ENCODE peak calls at places on chromosomes 7 and 10, in four cellular contexts. V is K562, G is HepG2, C is GM12878. M is an unnamed sample.

GRCh38 chr7:153772966-153773365 is 279.2 kb upstream of the DPP6 start:
- DNase-seq in G (no peak), V (no peak), C (no peak), M (no peak)

GRCh38 chr10:65294329-65294728 is 1631.5 kb upstream of the LRRTM3 start:
- DNase-seq in V (no peak), G (no peak), C (no peak), M (no peak)

GRCh38 chr10:113302062-113302461 is 250.8 kb upstream of the HABP2 start:
- DNase-seq in G (no peak), C (no peak), V (no peak), M (no peak)

GRCh38 chr7:134726581-134726980 is 52.9 kb upstream of the CALD1 start:
- DNase-seq in V (no peak), G (no peak), C (no peak), M (no peak)

GRCh38 chr7:17408245-17408903 is 109.9 kb downstream of the AHR start:
- DNase-seq in C (no peak), V (no peak), G (peak), M (no peak)

GRCh38 chr7:28686418-28686800 is 271.7 kb downstream of the TRIL start:
- DNase-seq in C (no peak), V (no peak), G (no peak), M (no peak)

GRCh38 chr10:21355591-21356011 is 169.9 kb downstream of the SKIDA1 start:
- DNase-seq in C (no peak), G (no peak), V (no peak), M (no peak)

GRCh38 chr7:98287486-98287959 is 6.0 kb downstream of the BRI3 start:
- DNase-seq in G (peak), C (no peak), V (no peak), M (peak)

GRCh38 chr7:43456200-43456599 is 126.7 kb upstream of the STK17A start:
- DNase-seq in G (peak), C (no peak), V (peak), M (no peak)

DNA sequence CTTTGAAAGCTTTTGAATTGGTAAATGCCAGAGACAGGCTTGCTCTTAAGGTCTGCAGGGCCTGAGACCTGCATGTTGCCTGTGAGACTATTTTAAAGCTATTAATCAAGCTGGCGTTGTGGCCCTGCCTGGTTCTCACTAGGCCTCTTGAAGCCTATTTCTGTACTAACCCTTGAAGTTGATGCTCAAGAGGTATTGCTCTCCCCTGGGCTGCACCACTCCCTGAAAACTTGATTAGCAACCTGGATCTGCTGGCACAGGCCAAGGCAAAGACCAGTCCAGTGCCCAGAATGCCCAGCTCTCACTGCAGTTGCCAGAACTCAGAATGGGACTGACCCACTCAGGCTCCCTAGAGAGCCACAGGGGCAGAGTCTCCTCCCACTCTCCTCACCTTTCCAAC is 220.0 kb upstream of the MEOX2 start:
- DNase-seq in V (no peak), G (no peak), C (no peak), M (no peak)
- TF ChIP-seq KDM1A in V (no peak), G (no peak), C (no peak), M (no peak)

DNA sequence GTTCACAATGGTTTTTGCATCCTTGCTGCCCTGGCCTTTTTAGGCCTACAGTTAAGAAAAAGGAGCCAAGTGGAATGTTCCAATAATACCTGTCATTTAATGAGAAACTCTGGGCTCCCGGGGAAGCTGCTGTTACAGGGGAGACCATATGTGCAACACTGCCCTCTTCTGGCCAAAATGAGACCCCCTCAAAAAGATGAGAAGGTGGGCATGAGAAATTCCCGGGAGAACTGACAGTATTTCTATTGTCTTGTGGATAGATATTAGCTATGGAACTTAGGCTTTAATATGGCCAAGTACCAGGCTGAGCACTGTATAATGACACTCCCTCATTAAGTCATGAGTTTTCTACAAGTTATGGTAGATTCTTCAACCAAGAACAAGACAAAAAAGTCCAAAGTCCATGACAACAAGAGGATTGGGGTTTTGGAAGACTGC is 99.4 kb downstream of the CCDC3 start:
- DNase-seq in C (peak), V (peak), G (peak), M (peak)
- TF ChIP-seq BRCA1 in C (no peak), V (no peak), G (no peak), M (no peak)

GRCh38 chr7:64628721-64629120 is 37.2 kb upstream of the ZNF107 start:
- DNase-seq in C (no peak), V (no peak), G (no peak), M (no peak)

GRCh38 chr7:64625114-64626082 is 40.5 kb upstream of the ZNF107 start:
- DNase-seq in V (peak), C (no peak), G (no peak), M (no peak)

GRCh38 chr7:64628192-64628591 is 37.7 kb upstream of the ZNF107 start:
- DNase-seq in V (no peak), G (no peak), C (no peak), M (no peak)

GRCh38 chr7:64626083-64626469 is 39.9 kb upstream of the ZNF107 start:
- DNase-seq in V (no peak), C (no peak), G (no peak), M (no peak)

DNA sequence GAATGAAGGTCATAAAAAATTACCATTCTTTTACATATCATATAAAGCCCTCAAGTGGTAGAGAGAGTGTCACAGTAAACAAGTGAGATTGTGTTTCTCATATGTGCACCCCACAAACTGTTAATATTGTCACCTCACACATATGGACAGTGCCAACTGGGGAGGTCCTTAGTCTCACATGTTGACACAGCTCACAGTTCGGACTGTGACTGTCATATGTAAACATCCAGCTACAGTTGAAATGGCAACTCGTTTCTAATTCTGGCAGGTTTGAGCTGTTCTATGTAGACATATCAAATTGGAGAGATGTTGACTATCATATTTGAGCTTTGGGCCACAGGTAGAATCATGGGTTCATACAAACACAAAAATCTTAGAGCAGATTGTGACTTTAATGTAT is 39.4 kb upstream of the ZNF107 start:
- DNase-seq in V (no peak), G (no peak), C (no peak), M (no peak)
- TF ChIP-seq KDM1A in V (no peak), G (no peak), C (no peak), M (no peak)

DNA sequence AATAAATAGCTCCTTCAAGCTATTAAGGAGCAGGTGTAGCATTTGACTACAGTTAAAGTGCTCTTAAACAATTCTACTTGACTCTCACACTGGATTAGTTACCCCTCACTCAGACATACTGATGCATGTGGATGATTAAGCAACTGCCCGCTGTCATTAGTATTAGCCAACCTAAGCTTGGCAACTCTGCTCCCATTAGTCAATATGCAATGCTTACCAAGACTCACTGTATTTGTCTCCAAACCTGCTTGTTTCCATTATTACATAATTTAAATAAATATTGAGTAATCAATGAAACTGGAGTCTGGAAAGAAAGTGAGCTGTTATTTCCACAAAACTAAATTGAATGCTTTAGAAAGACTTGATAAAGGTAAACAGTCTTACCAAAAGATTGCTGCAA is 144.0 kb upstream of the ASAH2 start:
- DNase-seq in C (no peak), G (peak), V (no peak), M (no peak)
- TF ChIP-seq BRCA1 in C (no peak), G (no peak), V (no peak), M (no peak)

DNA sequence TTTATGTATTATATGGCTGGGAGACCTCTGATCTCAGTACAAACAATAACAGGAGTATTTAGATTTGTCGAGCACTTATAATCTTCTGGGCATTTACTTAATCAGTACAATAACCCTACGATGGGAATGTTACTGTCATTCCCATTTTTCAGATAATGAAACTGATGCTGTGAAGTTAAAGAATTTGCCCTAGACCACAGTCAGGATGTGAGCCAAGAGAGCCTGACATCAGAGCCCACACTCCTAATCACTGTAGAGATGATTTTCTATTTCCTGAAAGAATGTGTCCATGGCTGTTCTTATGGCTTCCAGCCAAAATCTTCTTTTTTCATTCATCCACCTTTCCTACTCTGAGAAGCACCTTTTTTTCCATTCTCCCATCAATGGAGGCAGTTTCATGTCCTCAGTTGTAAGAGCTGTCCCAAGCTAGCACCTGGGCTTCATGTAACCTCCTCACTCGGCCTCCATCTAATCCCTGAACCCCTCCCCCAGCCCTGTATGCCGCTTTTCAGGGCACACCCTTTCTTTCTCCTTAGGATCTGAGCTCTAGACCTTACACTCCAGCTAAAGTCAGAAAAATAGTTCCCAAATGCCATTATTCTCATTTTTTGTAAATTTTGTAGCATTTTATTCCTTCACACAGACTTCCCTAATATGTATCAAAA is 12.2 kb upstream of the CAV1 start:
- DNase-seq in G (no peak), V (no peak), C (no peak), M (no peak)
- TF ChIP-seq KDM1A in G (no peak), V (peak), C (no peak), M (no peak)

GRCh38 chr10:86123745-86124144 is 242.8 kb downstream of the GRID1 start:
- DNase-seq in V (no peak), C (no peak), G (no peak), M (no peak)

GRCh38 chr10:86123304-86123703 is 243.3 kb downstream of the GRID1 start:
- DNase-seq in V (no peak), C (no peak), G (no peak), M (no peak)

GRCh38 chr10:86127274-86127819 is 239.2 kb downstream of the GRID1 start:
- DNase-seq in G (no peak), C (no peak), V (no peak), M (no peak)

GRCh38 chr10:86130737-86131475 is 235.7 kb downstream of the GRID1 start:
- DNase-seq in C (no peak), V (no peak), G (no peak), M (no peak)

GRCh38 chr10:86128360-86128759 is 238.2 kb downstream of the GRID1 start:
- DNase-seq in C (no peak), G (no peak), V (no peak), M (no peak)
- TF ChIP-seq BRCA1 in C (no peak), G (no peak), V (no peak), M (no peak)

DNA sequence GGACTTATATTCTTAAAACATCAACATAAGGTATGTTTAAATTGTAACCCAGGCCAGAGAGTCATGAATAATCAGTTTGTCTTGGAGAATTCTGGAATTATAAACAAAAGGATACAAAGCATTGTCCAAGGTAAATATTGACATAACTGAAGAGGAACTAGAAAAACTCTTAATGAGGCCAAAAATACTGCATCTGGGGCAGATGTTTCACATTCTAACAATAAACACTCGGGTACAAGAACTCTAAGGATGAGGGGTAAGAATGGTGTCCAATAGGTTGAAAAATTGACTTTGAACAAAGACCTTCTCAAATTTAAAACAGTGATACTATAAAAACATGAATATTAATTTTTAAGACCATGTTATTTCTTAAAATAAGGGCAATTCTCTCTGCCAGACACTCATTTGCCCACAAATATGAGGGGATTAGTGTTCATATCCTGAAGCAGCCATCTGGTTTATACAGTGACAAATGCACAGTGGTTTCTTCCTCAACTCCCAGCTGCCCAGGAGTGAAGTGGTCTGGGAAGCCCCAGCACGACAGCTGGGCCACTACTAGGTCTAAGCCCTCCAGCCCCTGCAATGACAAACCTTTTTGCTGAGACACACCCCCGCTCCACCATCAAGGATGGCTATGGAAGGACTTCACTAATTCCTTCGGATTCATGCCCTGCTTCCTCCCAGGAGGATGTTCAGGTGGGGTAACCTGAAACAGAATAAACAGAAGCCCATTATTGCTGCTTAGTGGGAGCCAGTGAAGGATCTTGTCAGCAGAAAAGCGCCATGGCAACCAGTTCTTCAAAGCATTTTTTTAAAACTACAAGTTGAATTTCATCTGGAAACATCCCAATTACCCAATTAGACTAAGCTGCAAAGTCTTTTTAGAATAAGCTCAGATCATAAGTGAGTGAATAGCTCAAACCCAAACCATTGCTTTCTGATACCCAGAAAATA is 107.5 kb upstream of the ARID5B start:
- DNase-seq in V (no peak), C (no peak), G (no peak), M (no peak)
- TF ChIP-seq KDM1A in V (no peak), C (no peak), G (no peak), M (no peak)

M was measured in H1.